ENCODE peak calls at places on chromosomes 4 and X, in five cellular contexts. One of them, this sample, is unnamed.

GRCh38 chrX:76454456-76454927 is 27.0 kb downstream of the MAGEE1 start:
- DNase-seq in AG04450: no peak
- DNase-seq in thoracic aorta: no peak
- DNase-seq in uterus: no peak
- DNase-seq in left lung: no peak
- DNase-seq in this sample: no peak

GRCh38 chr4:154807042-154807630 is 26.1 kb downstream of the RBM46 start:
- DNase-seq in thoracic aorta: no peak
- DNase-seq in AG04450: no peak
- DNase-seq in left lung: no peak
- DNase-seq in uterus: no peak
- DNase-seq in this sample: no peak

GRCh38 chr4:106495498-106495897 is 126.9 kb upstream of the GIMD1 start:
- DNase-seq in AG04450: no peak
- DNase-seq in uterus: no peak
- DNase-seq in thoracic aorta: no peak
- DNase-seq in left lung: no peak
- DNase-seq in this sample: no peak

GRCh38 chr4:7812191-7812860 is 127.3 kb downstream of the AFAP1 start:
- DNase-seq in AG04450: no peak
- DNase-seq in uterus: no peak
- DNase-seq in left lung: no peak
- DNase-seq in thoracic aorta: no peak
- DNase-seq in this sample: no peak

GRCh38 chr4:32574803-32575202 is 1854.6 kb downstream of the PCDH7 start:
- DNase-seq in left lung: no peak
- DNase-seq in AG04450: no peak
- DNase-seq in thoracic aorta: no peak
- DNase-seq in uterus: no peak
- DNase-seq in this sample: no peak

GRCh38 chr4:102466298-102466697 is 34.9 kb upstream of the NFKB1 start:
- DNase-seq in thoracic aorta: no peak
- DNase-seq in uterus: no peak
- DNase-seq in left lung: no peak
- DNase-seq in AG04450: no peak
- DNase-seq in this sample: no peak

GRCh38 chrX:42505057-42505456 is 272.9 kb downstream of the PPP1R2C start:
- DNase-seq in thoracic aorta: no peak
- DNase-seq in uterus: no peak
- DNase-seq in left lung: no peak
- DNase-seq in AG04450: no peak
- DNase-seq in this sample: no peak

GRCh38 chr4:28973591-28974350 is 1746.4 kb upstream of the PCDH7 start:
- DNase-seq in left lung: no peak
- DNase-seq in thoracic aorta: no peak
- DNase-seq in uterus: no peak
- DNase-seq in AG04450: peak
- DNase-seq in this sample: no peak

GRCh38 chr4:187903700-187904099 is 91.9 kb upstream of the ZFP42 start:
- DNase-seq in left lung: no peak
- DNase-seq in AG04450: peak
- DNase-seq in uterus: no peak
- DNase-seq in thoracic aorta: no peak
- DNase-seq in this sample: no peak

GRCh38 chrX:129650821-129651510 is 3.8 kb downstream of the APLN start:
- DNase-seq in AG04450: no peak
- DNase-seq in uterus: no peak
- DNase-seq in left lung: no peak
- DNase-seq in thoracic aorta: no peak
- DNase-seq in this sample: no peak

GRCh38 chr4:151524610-151525009 is 115.6 kb downstream of the FHIP1A start:
- DNase-seq in left lung: no peak
- DNase-seq in AG04450: no peak
- DNase-seq in thoracic aorta: no peak
- DNase-seq in uterus: no peak
- DNase-seq in this sample: no peak

GRCh38 chrX:69018416-69019072 is 146.7 kb downstream of the PJA1 start:
- DNase-seq in thoracic aorta: no peak
- DNase-seq in uterus: no peak
- DNase-seq in AG04450: no peak
- DNase-seq in left lung: no peak
- DNase-seq in this sample: peak

GRCh38 chrX:120365968-120366367 is 4.1 kb downstream of the ATP1B4 start:
- DNase-seq in uterus: no peak
- DNase-seq in AG04450: no peak
- DNase-seq in thoracic aorta: no peak
- DNase-seq in left lung: no peak
- DNase-seq in this sample: no peak

GRCh38 chrX:120361906-120362305 is at the start of gene ATP1B4:
- DNase-seq in left lung: no peak
- DNase-seq in thoracic aorta: no peak
- DNase-seq in AG04450: no peak
- DNase-seq in uterus: no peak
- DNase-seq in this sample: no peak

GRCh38 chrX:120366794-120367193 is 4.9 kb downstream of the ATP1B4 start:
- DNase-seq in uterus: no peak
- DNase-seq in thoracic aorta: no peak
- DNase-seq in left lung: no peak
- DNase-seq in AG04450: no peak
- DNase-seq in this sample: no peak

GRCh38 chrX:120367390-120368100 is 5.7 kb downstream of the ATP1B4 start:
- DNase-seq in thoracic aorta: no peak
- DNase-seq in left lung: no peak
- DNase-seq in uterus: no peak
- DNase-seq in AG04450: no peak
- DNase-seq in this sample: no peak

DNA sequence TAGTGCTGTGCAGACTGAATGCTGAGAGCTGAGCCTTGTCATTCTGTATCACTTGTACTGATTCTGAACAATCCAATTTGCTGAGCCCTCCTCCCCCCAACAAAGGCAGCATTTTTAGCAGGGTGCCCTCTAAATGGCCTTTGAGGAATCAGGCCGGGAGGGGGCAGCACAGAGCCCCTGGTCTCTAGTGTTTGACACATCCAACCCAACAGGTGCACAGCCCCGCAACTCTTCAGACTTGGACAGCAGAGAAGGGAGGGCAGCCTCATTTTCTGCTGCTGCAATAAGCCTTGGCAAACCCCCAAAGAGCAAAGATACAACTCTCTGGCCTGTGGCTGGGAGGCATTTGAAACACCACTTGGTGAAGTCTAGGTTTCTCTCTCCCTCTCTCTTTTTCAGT is 3.4 kb downstream of the ATP1B4 start:
- DNase-seq in uterus: no peak
- DNase-seq in left lung: peak
- DNase-seq in thoracic aorta: peak
- DNase-seq in AG04450: no peak
- DNase-seq in this sample: no peak
- TF ChIP-seq CTCF in uterus: no peak
- TF ChIP-seq CTCF in left lung: no peak
- TF ChIP-seq CTCF in thoracic aorta: no peak
- TF ChIP-seq CTCF in AG04450: peak
- TF ChIP-seq CTCF in this sample: no peak

GRCh38 chr4:135741583-135741982 is 1540.0 kb upstream of the PABPC4L start:
- DNase-seq in left lung: no peak
- DNase-seq in thoracic aorta: no peak
- DNase-seq in AG04450: no peak
- DNase-seq in uterus: no peak
- DNase-seq in this sample: no peak
- H3K27ac ChIP-seq in left lung: no peak
- H3K27ac ChIP-seq in thoracic aorta: no peak
- H3K27ac ChIP-seq in AG04450: no peak
- H3K27ac ChIP-seq in uterus: no peak
- H3K27ac ChIP-seq in this sample: no peak

GRCh38 chr4:74692973-74693372 is 101.3 kb downstream of the BTC start:
- DNase-seq in uterus: no peak
- DNase-seq in AG04450: peak
- DNase-seq in left lung: no peak
- DNase-seq in thoracic aorta: peak
- DNase-seq in this sample: peak
- TF ChIP-seq CTCF in uterus: no peak
- TF ChIP-seq CTCF in AG04450: no peak
- TF ChIP-seq CTCF in left lung: no peak
- TF ChIP-seq CTCF in thoracic aorta: no peak
- TF ChIP-seq CTCF in this sample: no peak

DNA sequence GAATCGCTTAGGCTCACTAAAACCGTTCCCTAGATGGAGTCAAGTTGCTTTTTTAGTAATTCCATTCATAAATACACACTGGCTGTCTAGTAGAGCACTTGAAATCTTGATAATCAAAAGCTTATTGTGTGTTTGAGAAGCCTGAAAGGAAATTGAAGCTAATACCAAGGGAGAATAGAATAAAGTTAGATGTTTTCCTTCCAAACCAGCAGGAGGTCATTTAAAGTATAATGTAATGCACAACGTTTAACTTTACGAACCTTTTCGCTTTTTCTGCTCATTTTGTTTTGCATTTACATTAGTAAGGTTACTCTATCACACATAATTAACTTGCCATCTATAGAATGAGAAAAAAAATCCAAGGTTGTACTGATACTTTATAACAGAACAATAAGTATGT is 440.9 kb downstream of the NKX6-1 start:
- DNase-seq in left lung: no peak
- DNase-seq in thoracic aorta: no peak
- DNase-seq in AG04450: no peak
- DNase-seq in uterus: no peak
- DNase-seq in this sample: no peak
- H3K27ac ChIP-seq in left lung: no peak
- H3K27ac ChIP-seq in thoracic aorta: no peak
- H3K27ac ChIP-seq in AG04450: no peak
- H3K27ac ChIP-seq in uterus: no peak
- H3K27ac ChIP-seq in this sample: no peak

DNA sequence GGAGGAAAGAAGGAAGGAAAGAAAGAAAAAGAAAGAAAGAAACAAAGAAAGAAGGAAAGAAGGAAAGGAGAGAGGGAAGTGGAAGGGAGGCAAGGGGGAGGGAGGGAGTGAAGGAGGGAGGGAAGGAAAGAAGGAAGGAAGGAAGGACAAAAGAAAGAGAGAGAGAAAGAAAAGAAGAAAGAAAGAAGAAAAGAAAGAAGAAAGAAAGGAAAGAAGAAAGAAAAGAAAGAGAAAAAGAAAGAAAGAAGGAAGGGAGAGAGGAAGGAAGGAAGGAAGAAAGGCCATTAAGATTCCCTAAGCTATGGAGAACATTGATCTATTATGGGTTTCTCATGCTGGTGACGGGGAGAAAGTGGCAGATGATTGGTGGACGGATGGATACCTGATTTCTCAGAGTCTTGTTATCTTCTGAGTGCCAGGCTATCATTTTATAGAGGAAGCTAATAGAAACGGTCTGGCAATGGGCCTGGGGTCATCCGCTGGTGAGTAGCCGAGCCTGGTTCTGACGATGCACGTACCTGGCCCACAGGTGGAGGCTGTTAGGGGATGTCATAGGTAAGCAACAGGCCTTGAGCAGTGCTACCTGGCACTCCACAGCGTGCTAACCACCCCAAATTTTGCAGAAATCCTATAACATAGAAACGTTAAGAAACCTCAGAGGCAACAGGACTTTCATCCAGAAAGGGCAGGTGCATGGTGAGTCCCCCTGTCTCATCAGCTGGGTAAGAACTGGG is 142.9 kb downstream of the SHOX start:
- DNase-seq in left lung: no peak
- DNase-seq in uterus: no peak
- DNase-seq in thoracic aorta: no peak
- DNase-seq in AG04450: no peak
- DNase-seq in this sample: peak
- TF ChIP-seq CTCF in left lung: no peak
- TF ChIP-seq CTCF in uterus: no peak
- TF ChIP-seq CTCF in thoracic aorta: no peak
- TF ChIP-seq CTCF in AG04450: no peak
- TF ChIP-seq CTCF in this sample: no peak

DNA sequence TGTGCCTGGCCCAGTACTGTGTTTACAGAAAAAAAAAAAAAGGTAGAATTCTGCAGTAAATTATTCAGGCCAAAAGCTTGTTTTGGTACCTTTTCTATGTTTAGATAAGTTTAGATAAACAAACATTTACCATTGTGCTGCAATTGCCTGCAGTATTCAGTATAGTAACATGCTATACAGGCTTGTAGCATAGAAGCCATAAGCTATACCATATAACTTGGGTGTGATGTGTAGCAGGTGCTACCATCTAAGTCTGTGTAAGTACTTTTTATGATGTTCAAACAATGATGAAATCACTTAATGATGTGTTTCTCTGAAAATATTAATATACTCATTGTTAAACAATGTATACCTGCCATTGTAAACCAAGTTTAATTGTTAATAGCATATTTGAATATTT is 241.6 kb upstream of the HS3ST1 start:
- DNase-seq in thoracic aorta: no peak
- DNase-seq in uterus: no peak
- DNase-seq in AG04450: no peak
- DNase-seq in left lung: no peak
- DNase-seq in this sample: no peak
- H3K27ac ChIP-seq in thoracic aorta: no peak
- H3K27ac ChIP-seq in uterus: no peak
- H3K27ac ChIP-seq in AG04450: no peak
- H3K27ac ChIP-seq in left lung: no peak
- H3K27ac ChIP-seq in this sample: no peak

GRCh38 chr4:88573286-88573994 is 18.8 kb upstream of the HERC3 start:
- DNase-seq in left lung: no peak
- DNase-seq in thoracic aorta: no peak
- DNase-seq in AG04450: no peak
- DNase-seq in uterus: no peak
- DNase-seq in this sample: no peak

GRCh38 chr4:88569944-88570455 is 22.3 kb upstream of the HERC3 start:
- DNase-seq in uterus: no peak
- DNase-seq in left lung: no peak
- DNase-seq in thoracic aorta: no peak
- DNase-seq in AG04450: no peak
- DNase-seq in this sample: no peak

GRCh38 chr4:88575222-88575621 is 17.1 kb upstream of the HERC3 start:
- DNase-seq in uterus: no peak
- DNase-seq in thoracic aorta: no peak
- DNase-seq in AG04450: no peak
- DNase-seq in left lung: no peak
- DNase-seq in this sample: no peak

GRCh38 chr4:88573995-88574394 is 18.3 kb upstream of the HERC3 start:
- DNase-seq in AG04450: no peak
- DNase-seq in thoracic aorta: no peak
- DNase-seq in uterus: no peak
- DNase-seq in left lung: no peak
- DNase-seq in this sample: no peak
- TF ChIP-seq CTCF in AG04450: peak
- TF ChIP-seq CTCF in thoracic aorta: no peak
- TF ChIP-seq CTCF in uterus: peak
- TF ChIP-seq CTCF in left lung: no peak
- TF ChIP-seq CTCF in this sample: peak